ENCODE peak calls at places on chromosome 16, in six cellular contexts. J is sciatic nerve; E is PC-3; U is WTC11; N is GM04504; T is stimulated activated CD4-positive, alpha-beta T cell treated with anti-CD3 and anti-CD28 coated beads, Interleukin-15, amount 100 ng/mL, for 48 hours. K is an unnamed sample.

GRCh38 chr16:30428055-30428454 is 1.8 kb downstream of the DCTPP1 start:
- DNase-seq in J (no peak), E (no peak), U (no peak), N (no peak), T (no peak), K (no peak)

GRCh38 chr16:89090182-89090630 is 3.4 kb upstream of the ACSF3 start:
- DNase-seq in J (no peak), E (no peak), U (no peak), N (no peak), T (no peak), K (no peak)

GRCh38 chr16:4790261-4790660 is 2.1 kb upstream of the SEPTIN12 start:
- DNase-seq in J (no peak), E (no peak), U (no peak), N (no peak), T (no peak), K (no peak)

GRCh38 chr16:58500329-58501241 is 642 bp downstream of the NDRG4 start:
- DNase-seq in J (peak; percentile 54), E (no peak), U (peak; percentile 38), N (no peak), T (no peak), K (no peak)

GRCh38 chr16:1167276-1168107 is 14.6 kb downstream of the CACNA1H start:
- DNase-seq in J (no peak), E (no peak), U (peak; percentile 43), N (no peak), T (no peak), K (no peak)

GRCh38 chr16:86041205-86041604 is 142.2 kb downstream of the IRF8 start:
- DNase-seq in J (no peak), E (no peak), U (no peak), N (no peak), T (no peak), K (no peak)

GRCh38 chr16:75075688-75076268 is 40.8 kb downstream of the LDHD start:
- DNase-seq in J (no peak), E (no peak), U (no peak), N (no peak), T (no peak), K (no peak)

GRCh38 chr16:75043175-75043937 is 44.5 kb downstream of the ZNRF1 start:
- DNase-seq in J (no peak), E (no peak), U (no peak), N (no peak), T (no peak), K (no peak)

GRCh38 chr16:4677390-4677789 is 16.0 kb upstream of the NUDT16L1 start:
- DNase-seq in J (no peak), E (no peak), U (no peak), N (no peak), T (no peak), K (no peak)

GRCh38 chr16:11255737-11256656 is at the start of gene SOCS1:
- DNase-seq in J (peak; percentile 91), E (peak; percentile 82), U (peak; percentile 90), N (peak; percentile 66), T (peak; percentile 84), K (no peak)

GRCh38 chr16:66549284-66550131 is at the start of gene TK2:
- DNase-seq in J (peak; percentile 81), E (peak; percentile 30), U (peak; percentile 72), N (peak; percentile 46), T (peak; percentile 63), K (no peak)

GRCh38 chr16:54080524-54081008 is 206.0 kb downstream of the IRX3 start:
- DNase-seq in J (no peak), E (peak; percentile 94), U (no peak), N (no peak), T (no peak), K (no peak)

GRCh38 chr16:51624083-51624775 is 473.2 kb upstream of the SALL1 start:
- DNase-seq in J (no peak), E (no peak), U (no peak), N (no peak), T (no peak), K (no peak)

GRCh38 chr16:57704905-57705852 is 10.6 kb downstream of the DRC7 start:
- DNase-seq in J (no peak), E (no peak), U (no peak), N (no peak), T (no peak), K (no peak)

GRCh38 chr16:85785927-85786326 is 13.4 kb downstream of the EMC8 start:
- DNase-seq in J (no peak), E (no peak), U (no peak), N (no peak), T (no peak), K (no peak)

K was measured in GM04503.